ENCODE peak calls at places on chromosomes 6 and 20, in eight cellular contexts. C, N, B, M, G, E, T and H are unnamed samples.
A peak's percentile ranks its signal among the peaks of the same experiment; 100 is the strongest.

GRCh38 chr20:58202039-58202438 is 26.4 kb downstream of the ANKRD60 start:
- DNase-seq in C (no peak), N (no peak), B (no peak), M (no peak), G (no peak), E (no peak), T (no peak), H (no peak)

GRCh38 chr6:105560611-105561066 is 157.8 kb upstream of the PREP start:
- DNase-seq in C (no peak), N (no peak), B (no peak), M (peak; percentile 77), G (no peak), E (no peak), T (no peak), H (no peak)

GRCh38 chr6:140029551-140029950 is 655.1 kb upstream of the CITED2 start:
- DNase-seq in C (no peak), N (no peak), B (no peak), M (peak; percentile 31), G (no peak), E (no peak), T (no peak), H (no peak)

GRCh38 chr6:122049341-122049740 is 350.1 kb upstream of the HSF2 start:
- DNase-seq in C (no peak), N (peak; percentile 43), B (no peak), M (peak; percentile 44), G (no peak), E (peak; percentile 21), T (no peak), H (no peak)

GRCh38 chr6:21000391-21000801 is 466.1 kb downstream of the CDKAL1 start:
- DNase-seq in C (no peak), N (no peak), B (no peak), M (no peak), G (no peak), E (no peak), T (no peak), H (no peak)

GRCh38 chr6:24865161-24865560 is 66.4 kb upstream of the ARMH2 start:
- DNase-seq in C (no peak), N (no peak), B (no peak), M (no peak), G (no peak), E (no peak), T (no peak), H (no peak)

GRCh38 chr6:47440722-47441121 is 36.9 kb upstream of the CD2AP start:
- DNase-seq in C (no peak), N (no peak), B (no peak), M (no peak), G (no peak), E (no peak), T (no peak), H (no peak)

GRCh38 chr6:133160531-133160930 is 80.6 kb upstream of the EYA4 start:
- DNase-seq in C (no peak), N (no peak), B (no peak), M (peak; percentile 40), G (no peak), E (no peak), T (no peak), H (no peak)

GRCh38 chr6:52566853-52567279 is 10.0 kb downstream of the TRAM2 start:
- DNase-seq in C (no peak), N (no peak), B (no peak), M (peak; percentile 100), G (no peak), E (no peak), T (no peak), H (no peak)

GRCh38 chr6:71410164-71410566 is 121.6 kb downstream of the OGFRL1 start:
- DNase-seq in C (no peak), N (no peak), B (no peak), M (peak; percentile 26), G (no peak), E (no peak), T (no peak), H (no peak)

GRCh38 chr6:71410681-71411080 is 122.1 kb downstream of the OGFRL1 start:
- DNase-seq in C (no peak), N (no peak), B (no peak), M (peak; percentile 64), G (no peak), E (no peak), T (no peak), H (no peak)

GRCh38 chr6:71411882-71412281 is 123.3 kb downstream of the OGFRL1 start:
- DNase-seq in C (no peak), N (no peak), B (no peak), M (no peak), G (no peak), E (no peak), T (no peak), H (no peak)

GRCh38 chr6:71414486-71414885 is 125.9 kb downstream of the OGFRL1 start:
- DNase-seq in C (no peak), N (no peak), B (no peak), M (no peak), G (no peak), E (no peak), T (no peak), H (no peak)

GRCh38 chr6:71412559-71412958 is 123.9 kb downstream of the OGFRL1 start:
- DNase-seq in C (no peak), N (no peak), B (no peak), M (no peak), G (no peak), E (no peak), T (no peak), H (no peak)
- H3K4me3 ChIP-seq in C (no peak overlapping the region), N (no peak overlapping the region), B (no peak overlapping the region), M (no peak overlapping the region), G (no peak overlapping the region), E (peak overlapping the region; percentile 9), T (no peak overlapping the region), H (no peak overlapping the region)

GRCh38 chr6:161439093-161439492 is 165.2 kb upstream of the AGPAT4 start:
- DNase-seq in C (no peak), N (peak; percentile 81), B (peak; percentile 80), M (peak; percentile 98), G (no peak), E (peak; percentile 59), T (no peak), H (no peak)
- H3K4me3 ChIP-seq in C (no peak overlapping the region), N (peak overlapping the region; percentile 51), B (peak overlapping the region; percentile 57), M (no peak overlapping the region), G (no peak overlapping the region), E (peak overlapping the region; percentile 54), T (no peak overlapping the region), H (no peak overlapping the region)

GRCh38 chr6:3411967-3412778 is 44.7 kb downstream of the SLC22A23 start:
- DNase-seq in C (no peak), N (no peak), B (no peak), M (no peak), G (no peak), E (no peak), T (no peak), H (no peak)

GRCh38 chr6:3408665-3409064 is 48.2 kb downstream of the SLC22A23 start:
- DNase-seq in C (no peak), N (no peak), B (no peak), M (no peak), G (no peak), E (no peak), T (no peak), H (no peak)

GRCh38 chr6:3412779-3413500 is 43.9 kb downstream of the SLC22A23 start:
- DNase-seq in C (no peak), N (no peak), B (no peak), M (no peak), G (no peak), E (no peak), T (no peak), H (no peak)

GRCh38 chr6:3409699-3410384 is 47.0 kb downstream of the SLC22A23 start:
- DNase-seq in C (no peak), N (no peak), B (no peak), M (no peak), G (no peak), E (no peak), T (peak; percentile 85), H (peak; percentile 76)

GRCh38 chr6:3410385-3411360 is 46.2 kb downstream of the SLC22A23 start:
- DNase-seq in C (no peak), N (peak; percentile 61), B (peak; percentile 64), M (peak; percentile 71), G (peak; percentile 59), E (no peak), T (peak; percentile 60), H (peak; percentile 90)
- H3K4me3 ChIP-seq in C (no peak overlapping the region), N (no peak overlapping the region), B (no peak overlapping the region), M (no peak overlapping the region), G (no peak overlapping the region), E (no peak overlapping the region), T (no peak overlapping the region), H (no peak overlapping the region)

GRCh38 chr6:28543671-28544131 is 18.0 kb downstream of the GPX5 start:
- DNase-seq in C (peak; percentile 53), N (no peak), B (no peak), M (peak; percentile 34), G (no peak), E (no peak), T (no peak), H (no peak)

GRCh38 chr6:28545955-28546354 is 20.3 kb downstream of the GPX5 start:
- DNase-seq in C (no peak), N (no peak), B (no peak), M (no peak), G (no peak), E (no peak), T (no peak), H (no peak)

GRCh38 chr6:28542440-28543293 is 17.0 kb downstream of the GPX5 start:
- DNase-seq in C (peak; percentile 68), N (no peak), B (no peak), M (peak; percentile 83), G (no peak), E (no peak), T (peak; percentile 52), H (peak; percentile 68)

GRCh38 chr6:28541996-28542395 is 16.3 kb downstream of the GPX5 start:
- DNase-seq in C (no peak), N (no peak), B (no peak), M (no peak), G (no peak), E (no peak), T (no peak), H (no peak)

DNA sequence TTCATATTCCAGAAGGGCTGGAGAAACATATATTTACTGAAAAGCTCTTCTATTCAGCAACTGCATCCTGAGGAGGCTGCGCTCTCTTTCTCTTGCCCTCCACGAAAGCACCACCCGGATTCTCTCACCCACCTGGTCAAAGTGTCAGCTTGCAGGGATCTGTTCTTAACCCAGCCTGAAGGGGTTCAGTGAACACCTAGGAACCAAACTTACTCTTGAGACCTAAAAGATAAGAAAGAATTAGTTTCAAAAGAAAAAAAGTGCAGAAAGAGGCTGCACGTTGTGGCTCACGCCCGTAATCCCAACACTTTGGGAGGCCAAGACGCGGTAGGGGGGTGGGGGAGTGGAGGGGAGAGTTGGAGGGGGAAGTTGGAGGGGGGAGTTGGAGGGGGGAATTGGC is 18.5 kb downstream of the GPX5 start:
- DNase-seq in C (no peak), N (no peak), B (no peak), M (no peak), G (no peak), E (no peak), T (no peak), H (no peak)
- H3K4me3 ChIP-seq in C (no peak overlapping the region), N (no peak overlapping the region), B (peak overlapping the region; percentile 47), M (peak overlapping the region; percentile 56), G (peak overlapping the region; percentile 32), E (peak overlapping the region; percentile 37), T (no peak overlapping the region), H (no peak overlapping the region)

DNA sequence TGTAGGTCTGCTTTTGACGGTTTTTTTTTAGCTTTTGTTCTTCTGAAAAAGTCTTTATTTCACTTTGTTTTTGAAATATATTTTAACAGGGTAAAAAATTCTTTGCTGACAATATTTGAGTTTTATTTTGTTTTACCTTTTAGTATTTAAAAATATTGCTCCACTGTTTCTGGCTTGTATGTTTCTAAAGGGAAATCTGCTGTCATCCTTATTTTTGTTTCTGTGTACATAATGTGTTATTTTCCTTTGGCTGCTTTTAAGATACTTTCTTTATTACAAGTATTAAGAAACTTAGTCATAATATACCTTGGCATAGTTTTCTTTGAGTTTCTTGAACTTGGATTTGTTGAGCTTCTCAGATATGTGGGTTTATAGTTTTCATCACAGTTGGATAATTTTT is 88.6 kb upstream of the SPACA1 start:
- DNase-seq in C (no peak), N (no peak), B (no peak), M (no peak), G (no peak), E (no peak), T (no peak), H (no peak)
- H3K4me3 ChIP-seq in C (no peak overlapping the region), N (no peak overlapping the region), B (no peak overlapping the region), M (no peak overlapping the region), G (no peak overlapping the region), E (no peak overlapping the region), T (no peak overlapping the region), H (no peak overlapping the region)